ENCODE peak calls at places on chromosomes 6 and 20, in seven cellular contexts. S, T, O, C, F, N and M are unnamed samples.
A peak's percentile ranks its signal among the peaks of the same experiment; 100 is the strongest.

GRCh38 chr20:61788343-61788742 is 277.3 kb downstream of the TAF4 start:
- DNase-seq in S (no peak), T (no peak), O (no peak), C (no peak), F (no peak), N (no peak), M (no peak)

GRCh38 chr20:25019381-25020155 is 27.0 kb upstream of the APMAP start:
- DNase-seq in S (no peak), T (no peak), O (no peak), C (peak; percentile 44), F (no peak), N (no peak), M (no peak)

GRCh38 chr6:40960784-40961430 is 78.1 kb downstream of the UNC5CL start:
- DNase-seq in S (no peak), T (no peak), O (no peak), C (peak; percentile 34), F (no peak), N (no peak), M (no peak)

GRCh38 chr6:35161265-35161664 is 20.1 kb upstream of the TCP11 start:
- DNase-seq in S (no peak), T (no peak), O (no peak), C (no peak), F (no peak), N (no peak), M (no peak)

GRCh38 chr6:2937627-2938003 is 33.8 kb downstream of the SERPINB6 start:
- DNase-seq in S (no peak), T (no peak), O (no peak), C (no peak), F (no peak), N (no peak), M (no peak)

GRCh38 chr6:73722318-73723060 is 26.5 kb downstream of the CD109 start:
- DNase-seq in S (no peak), T (peak; percentile 46), O (no peak), C (no peak), F (no peak), N (no peak), M (no peak)

GRCh38 chr6:28867078-28867414 is 56.7 kb downstream of the TRIM27 start:
- DNase-seq in S (no peak), T (no peak), O (no peak), C (no peak), F (peak; percentile 52), N (no peak), M (no peak)

GRCh38 chr6:40387127-40387870 is 199.9 kb downstream of the LRFN2 start:
- DNase-seq in S (no peak), T (no peak), O (no peak), C (no peak), F (peak; percentile 1), N (no peak), M (no peak)

GRCh38 chr6:23213651-23214050 is 644.3 kb downstream of the HDGFL1 start:
- DNase-seq in S (no peak), T (no peak), O (no peak), C (no peak), F (no peak), N (no peak), M (no peak)

GRCh38 chr6:127516676-127517273 is 2.4 kb downstream of the MTCL3 start:
- DNase-seq in S (peak; percentile 55), T (no peak), O (peak; percentile 39), C (peak; percentile 23), F (peak; percentile 71), N (no peak), M (peak; percentile 39)

GRCh38 chr20:51529027-51529749 is 13.3 kb downstream of the NFATC2 start:
- DNase-seq in S (peak; percentile 46), T (no peak), O (no peak), C (no peak), F (no peak), N (no peak), M (no peak)

GRCh38 chr20:58515240-58516212 is at the start of gene APCDD1L:
- DNase-seq in S (peak; percentile 14), T (no peak), O (no peak), C (no peak), F (no peak), N (peak; percentile 25), M (no peak)
- TF ChIP-seq YY1 in S (no peak), T (no peak), O (no peak), C (no peak), F (no peak), N (no peak), M (no peak)

DNA sequence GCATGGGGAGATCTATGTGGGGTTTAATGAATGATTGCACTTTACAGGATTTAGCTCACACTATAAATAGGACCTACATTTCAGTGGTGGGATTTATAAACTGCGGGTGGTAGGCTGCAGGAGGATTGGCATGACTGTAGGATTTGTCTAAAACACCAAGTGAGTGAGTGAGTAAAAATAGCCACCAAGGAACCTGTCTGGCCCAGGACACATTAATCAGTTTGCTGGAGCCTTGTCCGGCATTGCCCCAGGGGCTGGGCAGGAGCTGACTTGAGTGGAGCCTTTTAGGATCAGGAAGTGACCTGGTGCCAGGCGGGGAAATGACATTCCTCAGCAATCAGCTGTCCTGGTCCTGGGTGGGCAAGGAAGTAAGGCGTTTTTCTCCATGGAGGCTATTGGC is 278.7 kb upstream of the PRND start:
- DNase-seq in S (no peak), T (no peak), O (no peak), C (no peak), F (no peak), N (no peak), M (no peak)
- TF ChIP-seq YY1 in S (no peak), T (no peak), O (no peak), C (no peak), F (no peak), N (no peak), M (no peak)

GRCh38 chr6:12075067-12075563 is 63.0 kb downstream of the HIVEP1 start:
- DNase-seq in S (no peak), T (no peak), O (no peak), C (peak; percentile 9), F (no peak), N (no peak), M (no peak)
- TF ChIP-seq YY1 in S (no peak), T (no peak), O (no peak), C (no peak), F (no peak), N (no peak), M (no peak)

GRCh38 chr20:60080401-60080800 is 122.2 kb downstream of the CDH26 start:
- DNase-seq in S (no peak), T (no peak), O (no peak), C (no peak), F (no peak), N (no peak), M (no peak)

GRCh38 chr20:60088236-60088635 is 130.0 kb downstream of the CDH26 start:
- DNase-seq in S (no peak), T (no peak), O (no peak), C (no peak), F (no peak), N (no peak), M (no peak)

GRCh38 chr20:60086936-60087562 is 128.8 kb downstream of the CDH26 start:
- DNase-seq in S (no peak), T (no peak), O (no peak), C (no peak), F (no peak), N (no peak), M (no peak)

GRCh38 chr20:60087563-60088105 is 129.4 kb downstream of the CDH26 start:
- DNase-seq in S (no peak), T (no peak), O (no peak), C (no peak), F (no peak), N (no peak), M (no peak)

GRCh38 chr20:60085551-60086132 is 127.4 kb downstream of the CDH26 start:
- DNase-seq in S (no peak), T (no peak), O (no peak), C (no peak), F (no peak), N (no peak), M (no peak)
- TF ChIP-seq YY1 in S (no peak), T (no peak), O (no peak), C (no peak), F (no peak), N (no peak), M (no peak)

GRCh38 chr6:27791182-27791939 is 120.8 kb downstream of the OR2B2 start:
- DNase-seq in S (peak; percentile 61), T (no peak), O (peak; percentile 75), C (peak; percentile 76), F (peak; percentile 59), N (no peak), M (no peak)
- TF ChIP-seq YY1 in S (no peak), T (peak; percentile 16), O (no peak), C (no peak), F (no peak), N (no peak), M (no peak)